ENCODE peak calls at places on chromosome X, in seven cellular contexts. I is body of pancreas, Z is transverse colon, Q is ovary, X is Peyer's patch, V is heart left ventricle, N is suprapubic skin. K is an unnamed sample.

GRCh38 chrX:105552395-105552794 is 269.9 kb upstream of the NRK start:
- DNase-seq in I (no peak), X (no peak), V (no peak), Z (no peak), N (no peak), Q (no peak), K (no peak)

GRCh38 chrX:70208479-70208878 is 26.0 kb upstream of the AWAT1 start:
- DNase-seq in Z (no peak), N (no peak), V (no peak), X (no peak), Q (no peak), I (no peak), K (no peak)

GRCh38 chrX:10051866-10052265 is 84.7 kb downstream of the CLDN34 start:
- DNase-seq in N (no peak), Q (no peak), Z (no peak), I (no peak), V (no peak), X (no peak), K (peak; percentile 49)

GRCh38 chrX:82961129-82961528 is 547.0 kb upstream of the POU3F4 start:
- DNase-seq in N (no peak), Z (no peak), I (no peak), V (no peak), X (no peak), Q (no peak), K (no peak)

GRCh38 chrX:48948589-48948988 is 8.8 kb downstream of the OTUD5 start:
- DNase-seq in X (no peak), N (no peak), Q (no peak), V (no peak), I (no peak), Z (no peak), K (no peak)

GRCh38 chrX:143781103-143781502 is 60.6 kb upstream of the SPANXN2 start:
- DNase-seq in X (no peak), V (no peak), I (no peak), Z (no peak), N (no peak), Q (no peak), K (no peak)

GRCh38 chrX:134481339-134481738 is 21.4 kb downstream of the HPRT1 start:
- DNase-seq in Q (no peak), X (no peak), Z (no peak), N (no peak), I (no peak), V (no peak), K (no peak)

GRCh38 chrX:9272166-9272565 is 192.7 kb upstream of the TBL1X start:
- DNase-seq in I (no peak), Q (no peak), V (no peak), Z (no peak), N (no peak), X (no peak), K (no peak)

GRCh38 chrX:40552768-40553167 is 28.0 kb upstream of the ATP6AP2 start:
- DNase-seq in X (no peak), V (no peak), Z (no peak), N (no peak), Q (no peak), I (no peak), K (no peak)

GRCh38 chrX:54640103-54640428 is 110.0 kb downstream of the GNL3L start:
- DNase-seq in Q (no peak), N (no peak), V (no peak), X (no peak), I (no peak), Z (no peak), K (no peak)

GRCh38 chrX:106955004-106955772 is 35.0 kb downstream of the CLDN2 start:
- DNase-seq in I (no peak), X (no peak), V (no peak), Q (no peak), N (no peak), Z (no peak), K (no peak)

GRCh38 chrX:91435465-91435864 is 826 bp downstream of the PABPC5 start:
- DNase-seq in X (no peak), I (no peak), Z (no peak), N (no peak), Q (peak; percentile 27), V (no peak), K (no peak)

GRCh38 chrX:97189668-97190067 is 306.0 kb downstream of the RPA4 start:
- DNase-seq in V (no peak), X (no peak), Q (no peak), N (no peak), Z (no peak), I (no peak), K (no peak)

GRCh38 chrX:22060451-22060940 is 28.4 kb downstream of the PHEX start:
- DNase-seq in I (no peak), Q (no peak), Z (no peak), V (no peak), N (no peak), X (no peak), K (no peak)

GRCh38 chrX:43333543-43333942 is 322.6 kb upstream of the MAOA start:
- DNase-seq in Q (no peak), Z (no peak), V (no peak), X (no peak), N (no peak), I (no peak), K (no peak)

GRCh38 chrX:40945366-40945713 is 139.9 kb upstream of the USP9X start:
- DNase-seq in Q (no peak), V (peak; percentile 45), Z (peak; percentile 26), N (no peak), X (peak; percentile 67), I (peak; percentile 35), K (no peak)

GRCh38 chrX:13652256-13653021 is 502 bp upstream of the TCEANC start:
- DNase-seq in X (no peak), N (no peak), Z (no peak), V (no peak), I (no peak), Q (no peak), K (no peak)

GRCh38 chrX:132218100-132218807 is 993 bp downstream of the RAP2C start:
- DNase-seq in Z (peak; percentile 87), Q (peak; percentile 82), X (peak; percentile 90), I (peak; percentile 86), V (peak; percentile 87), N (peak; percentile 90), K (peak; percentile 68)
- TF ChIP-seq POLR2A in Z (peak; percentile 67), Q (peak; percentile 29), X (no peak), I (peak; percentile 79), V (no peak), N (peak; percentile 21), K (no peak)

DNA sequence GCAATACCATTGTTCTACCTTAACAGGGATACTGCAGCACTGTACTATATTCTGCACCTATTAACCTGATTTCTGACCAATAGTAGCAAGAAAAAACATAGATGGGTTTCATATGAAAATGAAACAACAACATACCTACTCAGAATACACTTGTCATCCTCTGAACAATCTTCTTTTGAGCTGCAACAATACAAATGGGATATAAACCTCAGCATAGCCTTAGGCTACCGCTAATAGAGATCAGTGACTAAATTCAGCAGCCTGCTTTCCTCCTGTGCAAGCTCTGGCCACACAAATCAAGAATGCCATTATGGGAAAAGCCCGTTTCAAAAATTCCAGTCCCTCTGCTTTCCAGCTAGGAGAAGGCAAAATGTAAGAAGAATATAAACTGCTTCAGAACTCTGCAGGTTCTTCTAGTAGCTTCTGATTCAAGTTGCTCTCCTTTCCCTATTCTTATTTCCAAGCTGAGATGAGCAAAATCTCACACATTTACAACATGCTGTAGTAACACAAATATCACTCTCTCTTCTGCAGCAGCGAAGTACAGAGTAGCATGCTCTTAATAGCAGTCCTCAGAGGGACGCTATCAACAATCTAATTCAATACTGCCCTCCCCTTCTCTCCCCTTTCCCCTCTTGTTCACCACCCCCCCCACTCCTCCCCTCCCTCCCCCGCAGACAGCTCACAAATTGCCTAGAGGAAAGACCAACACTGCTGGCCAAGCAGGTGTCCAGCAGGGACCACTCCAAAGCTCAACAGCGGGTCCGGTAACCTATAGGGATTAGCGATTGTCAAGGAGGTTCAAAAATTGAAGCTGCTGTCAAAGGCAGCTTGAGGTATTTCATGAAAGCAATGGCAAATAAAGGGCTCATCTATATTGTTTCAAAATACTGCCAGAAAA is 143.2 kb downstream of the KLHL13 start:
- DNase-seq in I (no peak), Q (no peak), Z (no peak), N (no peak), V (no peak), X (no peak), K (no peak)
- H3K4me3 ChIP-seq in I (no peak overlapping the region), Q (no peak overlapping the region), Z (no peak overlapping the region), N (no peak overlapping the region), V (no peak overlapping the region), X (peak overlapping the region; percentile 18), K (no peak overlapping the region)

GRCh38 chrX:47026198-47026597 is 52.0 kb upstream of the RGN start:
- DNase-seq in Q (no peak), Z (no peak), X (no peak), V (no peak), N (no peak), I (no peak), K (no peak)

GRCh38 chrX:47030339-47030738 is 47.9 kb upstream of the RGN start:
- DNase-seq in V (no peak), X (no peak), N (no peak), Q (no peak), Z (no peak), I (no peak), K (no peak)
- H3K4me1 ChIP-seq in V (no peaks in the 10 kb centered on the region), X (no peaks in the 10 kb centered on the region), N (no peaks in the 10 kb centered on the region), Q (no peaks in the 10 kb centered on the region), Z (no peaks in the 10 kb centered on the region), I (no peaks in the 10 kb centered on the region), K (no peaks in the 10 kb centered on the region)

GRCh38 chrX:34586936-34587335 is 70.1 kb downstream of the TMEM47 start:
- DNase-seq in Q (no peak), V (no peak), N (no peak), I (no peak), X (no peak), Z (no peak), K (no peak)
- TF ChIP-seq POLR2A in Q (no peak), V (no peak), N (no peak), I (no peak), X (no peak), Z (no peak), K (no peak)

K was measured in breast epithelium.